ENCODE peak calls at places on chromosome 18, in eight cellular contexts. One of them, this sample, is unnamed.

GRCh38 chr18:50924372-50924771 is 43.5 kb upstream of the ELAC1 start:
- DNase-seq in GM12892: no peak
- DNase-seq in heart left ventricle: no peak
- DNase-seq in IMR-90: peak; percentile 51
- DNase-seq in testis: no peak
- DNase-seq in spleen: no peak
- DNase-seq in transverse colon: no peak
- DNase-seq in stomach: no peak
- DNase-seq in this sample: no peak

GRCh38 chr18:49151482-49151881 is 200.7 kb upstream of the SMAD7 start:
- DNase-seq in spleen: no peak
- DNase-seq in testis: no peak
- DNase-seq in heart left ventricle: no peak
- DNase-seq in IMR-90: no peak
- DNase-seq in GM12892: no peak
- DNase-seq in stomach: no peak
- DNase-seq in transverse colon: no peak
- DNase-seq in this sample: no peak

GRCh38 chr18:317618-318017 is 49.8 kb upstream of the THOC1 start:
- DNase-seq in stomach: no peak
- DNase-seq in transverse colon: no peak
- DNase-seq in spleen: no peak
- DNase-seq in heart left ventricle: no peak
- DNase-seq in IMR-90: no peak
- DNase-seq in GM12892: no peak
- DNase-seq in testis: no peak
- DNase-seq in this sample: no peak

GRCh38 chr18:36398419-36398818 is 100.9 kb downstream of the FHOD3 start:
- DNase-seq in stomach: no peak
- DNase-seq in heart left ventricle: no peak
- DNase-seq in GM12892: no peak
- DNase-seq in IMR-90: no peak
- DNase-seq in transverse colon: no peak
- DNase-seq in testis: no peak
- DNase-seq in spleen: no peak
- DNase-seq in this sample: no peak

GRCh38 chr18:74520096-74520833 is 14.0 kb upstream of the CNDP1 start:
- DNase-seq in heart left ventricle: no peak
- DNase-seq in testis: no peak
- DNase-seq in stomach: peak; percentile 11
- DNase-seq in transverse colon: no peak
- DNase-seq in GM12892: no peak
- DNase-seq in spleen: peak; percentile 46
- DNase-seq in IMR-90: no peak
- DNase-seq in this sample: no peak

GRCh38 chr18:10482363-10482984 is 28.0 kb downstream of the APCDD1 start:
- DNase-seq in heart left ventricle: no peak
- DNase-seq in IMR-90: no peak
- DNase-seq in testis: no peak
- DNase-seq in stomach: no peak
- DNase-seq in spleen: no peak
- DNase-seq in GM12892: no peak
- DNase-seq in transverse colon: no peak
- DNase-seq in this sample: no peak

GRCh38 chr18:32450026-32450681 is 20.5 kb downstream of the GAREM1 start:
- DNase-seq in testis: no peak
- DNase-seq in transverse colon: no peak
- DNase-seq in GM12892: no peak
- DNase-seq in heart left ventricle: no peak
- DNase-seq in spleen: no peak
- DNase-seq in stomach: no peak
- DNase-seq in IMR-90: no peak
- DNase-seq in this sample: no peak

GRCh38 chr18:48031011-48031480 is 100.6 kb upstream of the SMAD2 start:
- DNase-seq in testis: peak; percentile 79
- DNase-seq in spleen: peak; percentile 35
- DNase-seq in GM12892: no peak
- DNase-seq in heart left ventricle: no peak
- DNase-seq in IMR-90: peak; percentile 34
- DNase-seq in stomach: peak; percentile 67
- DNase-seq in transverse colon: peak; percentile 57
- DNase-seq in this sample: peak; percentile 41

GRCh38 chr18:54147439-54147838 is 77.0 kb downstream of the MBD2 start:
- DNase-seq in testis: no peak
- DNase-seq in transverse colon: no peak
- DNase-seq in stomach: no peak
- DNase-seq in heart left ventricle: no peak
- DNase-seq in IMR-90: no peak
- DNase-seq in GM12892: peak; percentile 20
- DNase-seq in spleen: no peak
- DNase-seq in this sample: no peak

GRCh38 chr18:35514752-35515459 is 17.1 kb upstream of the INO80C start:
- DNase-seq in spleen: no peak
- DNase-seq in testis: no peak
- DNase-seq in GM12892: no peak
- DNase-seq in IMR-90: no peak
- DNase-seq in transverse colon: no peak
- DNase-seq in heart left ventricle: no peak
- DNase-seq in stomach: no peak
- DNase-seq in this sample: no peak

GRCh38 chr18:11849845-11850747 is 1.1 kb upstream of the CHMP1B start:
- DNase-seq in IMR-90: peak; percentile 96
- DNase-seq in transverse colon: peak; percentile 71
- DNase-seq in stomach: peak; percentile 63
- DNase-seq in heart left ventricle: peak; percentile 84
- DNase-seq in testis: peak; percentile 68
- DNase-seq in spleen: peak; percentile 82
- DNase-seq in GM12892: no peak
- DNase-seq in this sample: peak; percentile 52
- TF ChIP-seq POLR2A in IMR-90: no peak
- TF ChIP-seq POLR2A in transverse colon: peak; percentile 26
- TF ChIP-seq POLR2A in stomach: no peak
- TF ChIP-seq POLR2A in heart left ventricle: no peak
- TF ChIP-seq POLR2A in testis: no peak
- TF ChIP-seq POLR2A in spleen: no peak
- TF ChIP-seq POLR2A in GM12892: no peak
- TF ChIP-seq POLR2A in this sample: no peak

GRCh38 chr18:12948055-12948804 is 419 bp downstream of the SEH1L start:
- DNase-seq in transverse colon: peak; percentile 96
- DNase-seq in IMR-90: peak; percentile 93
- DNase-seq in stomach: peak; percentile 95
- DNase-seq in testis: peak; percentile 94
- DNase-seq in spleen: peak; percentile 99
- DNase-seq in GM12892: peak; percentile 84
- DNase-seq in heart left ventricle: peak; percentile 96
- DNase-seq in this sample: peak; percentile 81

GRCh38 chr18:12946549-12947354 is 1.1 kb upstream of the SEH1L start:
- DNase-seq in stomach: peak; percentile 26
- DNase-seq in heart left ventricle: peak; percentile 76
- DNase-seq in transverse colon: peak; percentile 47
- DNase-seq in testis: peak; percentile 39
- DNase-seq in GM12892: no peak
- DNase-seq in spleen: no peak
- DNase-seq in IMR-90: peak; percentile 89
- DNase-seq in this sample: peak; percentile 17

GRCh38 chr18:12944724-12945123 is 3.1 kb upstream of the SEH1L start:
- DNase-seq in GM12892: no peak
- DNase-seq in heart left ventricle: peak; percentile 57
- DNase-seq in spleen: no peak
- DNase-seq in stomach: peak; percentile 81
- DNase-seq in IMR-90: no peak
- DNase-seq in transverse colon: peak; percentile 34
- DNase-seq in testis: peak; percentile 60
- DNase-seq in this sample: peak; percentile 12

GRCh38 chr18:12943200-12943599 is 4.6 kb upstream of the SEH1L start:
- DNase-seq in testis: no peak
- DNase-seq in IMR-90: peak; percentile 7
- DNase-seq in stomach: no peak
- DNase-seq in spleen: no peak
- DNase-seq in heart left ventricle: no peak
- DNase-seq in transverse colon: no peak
- DNase-seq in GM12892: no peak
- DNase-seq in this sample: no peak

DNA sequence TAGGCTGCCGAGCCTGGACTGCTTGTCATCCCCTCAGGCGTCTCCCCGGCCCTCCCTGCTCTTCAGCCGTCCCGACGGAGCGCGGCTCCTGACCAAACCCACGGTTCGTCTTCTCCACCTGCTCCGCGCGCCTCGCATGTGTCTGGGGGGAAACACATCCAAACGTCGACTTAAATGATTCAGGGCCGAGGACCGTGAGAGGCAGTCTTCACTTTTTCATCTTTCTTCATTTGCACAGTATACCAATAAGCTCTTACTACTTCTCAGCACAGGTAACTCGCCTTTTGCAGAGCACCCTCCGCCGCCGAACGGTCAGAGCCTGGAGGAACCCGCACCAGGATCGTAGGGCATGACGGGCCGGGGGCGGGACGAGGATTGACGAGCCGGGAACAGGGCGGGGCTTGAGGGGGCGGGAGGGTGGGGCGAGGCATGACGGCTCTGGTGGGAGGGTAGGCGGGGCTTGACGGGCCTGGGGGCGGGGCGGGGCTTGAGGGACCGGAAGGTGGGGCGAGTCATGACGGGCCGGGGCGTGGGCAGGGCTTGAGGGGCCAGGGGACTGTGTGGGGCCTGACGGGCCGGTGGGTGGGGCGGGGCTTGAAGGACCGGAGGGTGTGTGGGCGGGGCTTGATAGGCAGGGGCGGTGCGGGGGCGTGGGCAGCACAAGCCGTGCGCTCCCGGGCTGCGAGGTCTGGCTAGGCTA is at the start of gene SEH1L:
- DNase-seq in IMR-90: peak; percentile 98
- DNase-seq in testis: peak; percentile 99
- DNase-seq in heart left ventricle: peak; percentile 100
- DNase-seq in transverse colon: peak; percentile 100
- DNase-seq in GM12892: peak; percentile 93
- DNase-seq in spleen: peak; percentile 100
- DNase-seq in stomach: peak; percentile 100
- DNase-seq in this sample: peak; percentile 86
- TF ChIP-seq POLR2A in IMR-90: peak; percentile 34
- TF ChIP-seq POLR2A in testis: peak; percentile 40
- TF ChIP-seq POLR2A in heart left ventricle: no peak
- TF ChIP-seq POLR2A in transverse colon: peak; percentile 66
- TF ChIP-seq POLR2A in GM12892: no peak
- TF ChIP-seq POLR2A in spleen: no peak
- TF ChIP-seq POLR2A in stomach: no peak
- TF ChIP-seq POLR2A in this sample: peak; percentile 59

GRCh38 chr18:12990662-12990976 is 543 bp upstream of the CEP192 start:
- DNase-seq in IMR-90: no peak
- DNase-seq in heart left ventricle: no peak
- DNase-seq in stomach: no peak
- DNase-seq in transverse colon: no peak
- DNase-seq in spleen: no peak
- DNase-seq in testis: no peak
- DNase-seq in GM12892: no peak
- DNase-seq in this sample: peak; percentile 7

GRCh38 chr18:12991839-12992216 is 666 bp downstream of the CEP192 start:
- DNase-seq in spleen: no peak
- DNase-seq in transverse colon: no peak
- DNase-seq in IMR-90: no peak
- DNase-seq in testis: no peak
- DNase-seq in GM12892: no peak
- DNase-seq in heart left ventricle: no peak
- DNase-seq in stomach: no peak
- DNase-seq in this sample: no peak

GRCh38 chr18:12990128-12990485 is 1.1 kb upstream of the CEP192 start:
- DNase-seq in GM12892: no peak
- DNase-seq in stomach: no peak
- DNase-seq in testis: no peak
- DNase-seq in spleen: no peak
- DNase-seq in IMR-90: no peak
- DNase-seq in heart left ventricle: no peak
- DNase-seq in transverse colon: no peak
- DNase-seq in this sample: no peak

GRCh38 chr18:12989397-12990127 is 1.6 kb upstream of the CEP192 start:
- DNase-seq in IMR-90: no peak
- DNase-seq in spleen: no peak
- DNase-seq in stomach: no peak
- DNase-seq in GM12892: no peak
- DNase-seq in heart left ventricle: no peak
- DNase-seq in testis: no peak
- DNase-seq in transverse colon: no peak
- DNase-seq in this sample: no peak

GRCh38 chr18:12990977-12991838 is at the start of gene CEP192:
- DNase-seq in IMR-90: peak; percentile 98
- DNase-seq in testis: peak; percentile 99
- DNase-seq in stomach: peak; percentile 97
- DNase-seq in spleen: peak; percentile 98
- DNase-seq in heart left ventricle: peak; percentile 98
- DNase-seq in GM12892: peak; percentile 71
- DNase-seq in transverse colon: peak; percentile 98
- DNase-seq in this sample: peak; percentile 85
- TF ChIP-seq POLR2A in IMR-90: peak; percentile 84
- TF ChIP-seq POLR2A in testis: peak; percentile 15
- TF ChIP-seq POLR2A in stomach: no peak
- TF ChIP-seq POLR2A in spleen: no peak
- TF ChIP-seq POLR2A in heart left ventricle: peak; percentile 51
- TF ChIP-seq POLR2A in GM12892: peak; percentile 90
- TF ChIP-seq POLR2A in transverse colon: peak; percentile 91
- TF ChIP-seq POLR2A in this sample: peak; percentile 96

GRCh38 chr18:3456686-3457069 is 6.7 kb downstream of the TGIF1 start:
- DNase-seq in GM12892: no peak
- DNase-seq in spleen: no peak
- DNase-seq in testis: no peak
- DNase-seq in stomach: no peak
- DNase-seq in IMR-90: no peak
- DNase-seq in transverse colon: no peak
- DNase-seq in heart left ventricle: no peak
- DNase-seq in this sample: no peak

GRCh38 chr18:3457261-3457724 is 7.3 kb downstream of the TGIF1 start:
- DNase-seq in transverse colon: peak; percentile 57
- DNase-seq in IMR-90: no peak
- DNase-seq in heart left ventricle: no peak
- DNase-seq in spleen: no peak
- DNase-seq in testis: no peak
- DNase-seq in stomach: peak; percentile 35
- DNase-seq in GM12892: no peak
- DNase-seq in this sample: no peak

GRCh38 chr18:3455090-3455640 is 5.2 kb downstream of the TGIF1 start:
- DNase-seq in transverse colon: no peak
- DNase-seq in stomach: no peak
- DNase-seq in spleen: no peak
- DNase-seq in testis: no peak
- DNase-seq in GM12892: no peak
- DNase-seq in IMR-90: no peak
- DNase-seq in heart left ventricle: no peak
- DNase-seq in this sample: no peak

GRCh38 chr18:3454365-3455089 is 4.6 kb downstream of the TGIF1 start:
- DNase-seq in heart left ventricle: no peak
- DNase-seq in GM12892: no peak
- DNase-seq in spleen: no peak
- DNase-seq in transverse colon: peak; percentile 39
- DNase-seq in IMR-90: peak; percentile 72
- DNase-seq in testis: peak; percentile 71
- DNase-seq in stomach: no peak
- DNase-seq in this sample: no peak

GRCh38 chr18:3455938-3456685 is 6.1 kb downstream of the TGIF1 start:
- DNase-seq in GM12892: no peak
- DNase-seq in IMR-90: peak; percentile 54
- DNase-seq in stomach: no peak
- DNase-seq in testis: no peak
- DNase-seq in transverse colon: peak; percentile 48
- DNase-seq in spleen: no peak
- DNase-seq in heart left ventricle: no peak
- DNase-seq in this sample: no peak
- TF ChIP-seq POLR2A in GM12892: no peak
- TF ChIP-seq POLR2A in IMR-90: no peak
- TF ChIP-seq POLR2A in stomach: no peak
- TF ChIP-seq POLR2A in testis: no peak
- TF ChIP-seq POLR2A in transverse colon: peak; percentile 55
- TF ChIP-seq POLR2A in spleen: no peak
- TF ChIP-seq POLR2A in heart left ventricle: no peak
- TF ChIP-seq POLR2A in this sample: no peak